ENCODE peak calls at places on chromosomes 6 and 20, in nine cellular contexts. Z is stimulated activated CD4-positive, alpha-beta T cell treated with anti-CD3 and anti-CD28 coated beads, Interleukin-2, amount 100 ng/mL, for 4 hours; G is nephron progenitor cell; B is pulmonary artery endothelial cell; A is activated T-cell treated with anti-CD3 and anti-CD28 coated beads, Interleukin-2, amount 50 U/mL, for 4 hours; X is stimulated activated CD8-positive, alpha-beta memory T cell treated with anti-CD3 and anti-CD28 coated beads, Interleukin-7, amount 100 ng/mL, for 1 hour; C is anterior cingulate cortex; V is mucosa of gallbladder; T is cardiac muscle cell. Y is an unnamed sample.

GRCh38 chr6:162942860-162943259 is 215.1 kb downstream of the PACRG start:
- DNase-seq in Z (no peak), G (no peak), B (no peak), A (no peak), X (no peak), C (no peak), V (no peak), T (peak), Y (no peak)

GRCh38 chr6:44305200-44305725 is 7.9 kb downstream of the AARS2 start:
- DNase-seq in Z (no peak), G (no peak), B (no peak), A (no peak), X (no peak), C (no peak), V (no peak), T (peak), Y (no peak)

GRCh38 chr6:138397128-138397814 is 6.8 kb upstream of the HEBP2 start:
- DNase-seq in Z (no peak), G (no peak), B (no peak), A (no peak), X (no peak), C (no peak), V (no peak), T (peak), Y (no peak)

GRCh38 chr20:59858425-59858824 is 75.0 kb downstream of the SYCP2 start:
- DNase-seq in Z (no peak), G (no peak), B (no peak), A (no peak), X (no peak), C (no peak), V (no peak), T (no peak), Y (no peak)

GRCh38 chr6:110337481-110337880 is 20.7 kb downstream of the METTL24 start:
- DNase-seq in Z (no peak), G (no peak), B (no peak), A (no peak), X (no peak), C (no peak), V (no peak), T (no peak), Y (no peak)

GRCh38 chr6:14466278-14466677 is 348.7 kb downstream of the CD83 start:
- DNase-seq in Z (no peak), G (no peak), B (no peak), A (no peak), X (no peak), C (no peak), V (no peak), T (no peak), Y (no peak)

GRCh38 chr6:42781546-42781810 is 374 bp upstream of the BICRAL start:
- DNase-seq in Z (peak), G (no peak), B (no peak), A (no peak), X (no peak), C (no peak), V (no peak), T (peak), Y (no peak)

GRCh38 chr6:136600818-136601217 is 50.6 kb upstream of the MAP7 start:
- DNase-seq in Z (no peak), G (no peak), B (no peak), A (no peak), X (no peak), C (no peak), V (peak), T (peak), Y (no peak)

GRCh38 chr6:38281131-38281530 is 358.6 kb downstream of the BTBD9 start:
- DNase-seq in Z (no peak), G (no peak), B (no peak), A (no peak), X (no peak), C (no peak), V (no peak), T (no peak), Y (no peak)

GRCh38 chr20:53695797-53696527 is 102.3 kb upstream of the ZNF217 start:
- DNase-seq in Z (no peak), G (no peak), B (no peak), A (no peak), X (no peak), C (no peak), V (no peak), T (no peak), Y (no peak)

GRCh38 chr6:166173292-166173951 is 5.8 kb upstream of the TBXT start:
- DNase-seq in Z (no peak), G (peak), B (no peak), A (no peak), X (no peak), C (no peak), V (no peak), T (peak), Y (no peak)

GRCh38 chr6:33958208-33958862 is 154.5 kb upstream of the MLN start:
- DNase-seq in Z (no peak), G (peak), B (no peak), A (no peak), X (no peak), C (no peak), V (no peak), T (peak), Y (no peak)

GRCh38 chr6:72216222-72217106 is 330.1 kb downstream of the RIMS1 start:
- DNase-seq in Z (no peak), G (no peak), B (no peak), A (no peak), X (no peak), C (no peak), V (peak), T (no peak), Y (no peak)

GRCh38 chr6:105363100-105363754 is 39.7 kb downstream of the PREP start:
- DNase-seq in Z (no peak), G (no peak), B (no peak), A (no peak), X (no peak), C (no peak), V (no peak), T (peak), Y (no peak)

GRCh38 chr6:4017847-4018193 is 61.1 kb downstream of the FAM217A start:
- DNase-seq in Z (no peak), G (no peak), B (no peak), A (no peak), X (no peak), C (no peak), V (no peak), T (peak), Y (no peak)

GRCh38 chr6:154590770-154591169 is 80.3 kb upstream of the CNKSR3 start:
- DNase-seq in Z (no peak), G (no peak), B (no peak), A (no peak), X (no peak), C (no peak), V (no peak), T (no peak), Y (no peak)

GRCh38 chr6:151614630-151615029 is 120.8 kb downstream of the CCDC170 start:
- DNase-seq in Z (no peak), G (no peak), B (no peak), A (no peak), X (no peak), C (no peak), V (no peak), T (no peak), Y (no peak)

GRCh38 chr6:3620937-3621336 is 130.6 kb downstream of the PXDC1 start:
- DNase-seq in Z (no peak), G (no peak), B (no peak), A (no peak), X (no peak), C (no peak), V (no peak), T (no peak), Y (no peak)

GRCh38 chr6:39029156-39030011 is 19.2 kb upstream of the GLP1R start:
- DNase-seq in Z (peak), G (peak), B (no peak), A (peak), X (no peak), C (no peak), V (no peak), T (peak), Y (no peak)

GRCh38 chr6:33716890-33717632 is 5.6 kb upstream of the UQCC2 start:
- DNase-seq in Z (no peak), G (no peak), B (no peak), A (no peak), X (no peak), C (no peak), V (no peak), T (no peak), Y (no peak)

GRCh38 chr6:137873273-137873762 is 6.3 kb downstream of the TNFAIP3 start:
- DNase-seq in Z (peak), G (no peak), B (peak), A (peak), X (no peak), C (no peak), V (peak), T (no peak), Y (no peak)

GRCh38 chr6:158284340-158285210 is 27.7 kb upstream of the TULP4 start:
- DNase-seq in Z (no peak), G (no peak), B (peak), A (no peak), X (no peak), C (peak), V (peak), T (peak), Y (no peak)

GRCh38 chr20:23454816-23455215 is 2.1 kb upstream of the CST11 start:
- DNase-seq in Z (no peak), G (no peak), B (no peak), A (no peak), X (no peak), C (no peak), V (no peak), T (no peak), Y (no peak)

GRCh38 chr6:155561262-155561970 is 105.8 kb upstream of the NOX3 start:
- DNase-seq in Z (no peak), G (no peak), B (no peak), A (no peak), X (no peak), C (no peak), V (no peak), T (no peak), Y (no peak)

GRCh38 chr6:74768120-74768519 is 437.7 kb downstream of the COL12A1 start:
- DNase-seq in Z (no peak), G (no peak), B (no peak), A (no peak), X (no peak), C (no peak), V (no peak), T (no peak), Y (no peak)

GRCh38 chr6:43253401-43253800 is 10.1 kb downstream of the TTBK1 start:
- DNase-seq in Z (no peak), G (no peak), B (no peak), A (no peak), X (no peak), C (no peak), V (no peak), T (no peak), Y (no peak)

GRCh38 chr20:19823971-19824370 is 65.9 kb downstream of the RIN2 start:
- DNase-seq in Z (no peak), G (peak), B (no peak), A (no peak), X (no peak), C (no peak), V (no peak), T (no peak), Y (no peak)

GRCh38 chr6:61909541-61909940 is 376.5 kb downstream of the KHDRBS2 start:
- DNase-seq in Z (no peak), G (no peak), B (no peak), A (no peak), X (no peak), C (no peak), V (no peak), T (no peak), Y (no peak)

GRCh38 chr20:17668432-17668831 is 13.6 kb downstream of the RRBP1 start:
- DNase-seq in Z (no peak), G (no peak), B (no peak), A (no peak), X (no peak), C (no peak), V (no peak), T (no peak), Y (no peak)

GRCh38 chr20:57006411-57007170 is 259.9 kb downstream of the BMP7 start:
- DNase-seq in Z (no peak), G (no peak), B (no peak), A (no peak), X (no peak), C (no peak), V (no peak), T (no peak), Y (no peak)

GRCh38 chr6:141551318-141551717 is 581.4 kb upstream of the GJE1 start:
- DNase-seq in Z (no peak), G (no peak), B (no peak), A (no peak), X (no peak), C (no peak), V (no peak), T (no peak), Y (no peak)

GRCh38 chr6:31690231-31691077 is 9.6 kb upstream of the LY6G5C start:
- DNase-seq in Z (no peak), G (no peak), B (no peak), A (no peak), X (no peak), C (no peak), V (peak), T (no peak), Y (no peak)

GRCh38 chr6:39266375-39266774 is 37.1 kb upstream of the KCNK5 start:
- DNase-seq in Z (no peak), G (no peak), B (no peak), A (no peak), X (no peak), C (no peak), V (no peak), T (no peak), Y (no peak)

GRCh38 chr6:39276379-39276995 is 37.7 kb downstream of the KCNK17 start:
- DNase-seq in Z (no peak), G (no peak), B (no peak), A (no peak), X (no peak), C (no peak), V (no peak), T (no peak), Y (no peak)

GRCh38 chr6:11732036-11732545 is 46.5 kb downstream of the ADTRP start:
- DNase-seq in Z (no peak), G (no peak), B (no peak), A (peak), X (no peak), C (peak), V (peak), T (no peak), Y (peak)

GRCh38 chr6:15577550-15578171 is 85.2 kb downstream of the DTNBP1 start:
- DNase-seq in Z (no peak), G (no peak), B (no peak), A (no peak), X (no peak), C (no peak), V (no peak), T (no peak), Y (no peak)

GRCh38 chr6:42120895-42121865 is 21.2 kb downstream of the C6orf132 start:
- DNase-seq in Z (no peak), G (no peak), B (no peak), A (no peak), X (no peak), C (no peak), V (no peak), T (no peak), Y (no peak)

GRCh38 chr6:137734875-137735182 is 132.2 kb upstream of the TNFAIP3 start:
- DNase-seq in Z (no peak), G (no peak), B (no peak), A (no peak), X (no peak), C (no peak), V (no peak), T (no peak), Y (no peak)

GRCh38 chr6:118400582-118400981 is 147.5 kb upstream of the PLN start:
- DNase-seq in Z (no peak), G (no peak), B (no peak), A (no peak), X (no peak), C (no peak), V (no peak), T (no peak), Y (no peak)

Y was measured in amygdala.